ENCODE peak calls at places on chromosomes 2 and 18, in five cellular contexts. Y, U, T, H and K are unnamed samples.
A peak's percentile ranks its signal among the peaks of the same experiment; 100 is the strongest.

GRCh38 chr2:29691386-29691950 is 229.9 kb downstream of the ALK start:
- DNase-seq in Y (no peak), U (no peak), T (no peak), H (no peak), K (no peak)

GRCh38 chr2:210522399-210522798 is 34.0 kb upstream of the CPS1 start:
- DNase-seq in Y (no peak), U (no peak), T (no peak), H (no peak), K (no peak)

GRCh38 chr2:26494891-26495290 is 17.0 kb upstream of the OTOF start:
- DNase-seq in Y (no peak), U (no peak), T (no peak), H (no peak), K (no peak)

GRCh38 chr2:134348239-134348638 is 94.4 kb downstream of the MGAT5 start:
- DNase-seq in Y (no peak), U (no peak), T (no peak), H (no peak), K (no peak)

GRCh38 chr2:47277987-47278386 is 122.9 kb upstream of the STPG4 start:
- DNase-seq in Y (no peak), U (no peak), T (no peak), H (no peak), K (no peak)

GRCh38 chr2:218722419-218722818 is 11.8 kb downstream of the TTLL4 start:
- DNase-seq in Y (no peak), U (no peak), T (no peak), H (no peak), K (no peak)

GRCh38 chr18:58996131-58996632 is 131.5 kb downstream of the ZNF532 start:
- DNase-seq in Y (no peak), U (no peak), T (no peak), H (no peak), K (no peak)

GRCh38 chr2:41966431-41966893 is 81.4 kb upstream of the PKDCC start:
- DNase-seq in Y (peak; percentile 83), U (peak; percentile 66), T (peak; percentile 47), H (no peak), K (no peak)

GRCh38 chr2:15160602-15161001 is 400.5 kb downstream of the NBAS start:
- DNase-seq in Y (no peak), U (no peak), T (no peak), H (no peak), K (no peak)

GRCh38 chr18:50751490-50751889 is 68.3 kb downstream of the MRO start:
- DNase-seq in Y (no peak), U (no peak), T (no peak), H (no peak), K (no peak)

GRCh38 chr2:12652723-12653122 is 64.0 kb upstream of the TRIB2 start:
- DNase-seq in Y (no peak), U (peak; percentile 21), T (no peak), H (no peak), K (no peak)

GRCh38 chr2:168179592-168179991 is 67.8 kb downstream of the STK39 start:
- DNase-seq in Y (no peak), U (no peak), T (no peak), H (no peak), K (no peak)

GRCh38 chr2:164510895-164511294 is 110.4 kb downstream of the GRB14 start:
- DNase-seq in Y (no peak), U (no peak), T (no peak), H (no peak), K (no peak)

GRCh38 chr2:178306351-178307073 is 112.2 kb downstream of the OSBPL6 start:
- DNase-seq in Y (peak; percentile 57), U (no peak), T (no peak), H (no peak), K (peak; percentile 62)

GRCh38 chr2:147511491-147511948 is 333.3 kb upstream of the ACVR2A start:
- DNase-seq in Y (no peak), U (peak; percentile 50), T (no peak), H (no peak), K (no peak)

GRCh38 chr2:238738917-238739316 is 109.0 kb upstream of the TWIST2 start:
- DNase-seq in Y (no peak), U (no peak), T (no peak), H (no peak), K (no peak)

GRCh38 chr2:183124957-183125255 is 663 bp downstream of the NUP35 start:
- DNase-seq in Y (no peak), U (no peak), T (no peak), H (no peak), K (no peak)

GRCh38 chr2:25664531-25665307 is 8.7 kb downstream of the DTNB start:
- DNase-seq in Y (peak; percentile 64), U (no peak), T (peak; percentile 45), H (no peak), K (no peak)

GRCh38 chr18:48857023-48857694 is 93.6 kb downstream of the SMAD7 start:
- DNase-seq in Y (no peak), U (no peak), T (no peak), H (no peak), K (no peak)

GRCh38 chr18:62637403-62637802 is 77.9 kb upstream of the PHLPP1 start:
- DNase-seq in Y (no peak), U (no peak), T (no peak), H (no peak), K (no peak)

GRCh38 chr18:50058731-50059130 is 136.2 kb downstream of the MYO5B start:
- DNase-seq in Y (peak; percentile 57), U (no peak), T (no peak), H (no peak), K (no peak)

GRCh38 chr2:235263205-235264120 is 230.4 kb upstream of the AGAP1 start:
- DNase-seq in Y (peak; percentile 74), U (peak; percentile 78), T (peak; percentile 41), H (no peak), K (no peak)